ENCODE peak calls at places on chromosomes 6 and 20, in six cellular contexts. Z is foreskin fibroblast, N is body of pancreas, V is astrocyte of the spinal cord, J is HFF-Myc, Q is fibroblast of lung. S is an unnamed sample.

GRCh38 chr6:45438156-45438555 is 60.4 kb upstream of the SUPT3H start:
- DNase-seq in Z (no peak), V (no peak), J (no peak), N (no peak), Q (peak), S (no peak)

GRCh38 chr20:731891-732560 is 36.3 kb downstream of the SLC52A3 start:
- DNase-seq in V (no peak), J (no peak), Z (peak), Q (no peak), N (no peak), S (no peak)

GRCh38 chr6:132650413-132650812 is 8.6 kb downstream of the TAAR1 start:
- DNase-seq in Q (peak), Z (no peak), V (no peak), J (no peak), N (no peak), S (no peak)

GRCh38 chr6:138999949-139000725 is 12.1 kb upstream of the REPS1 start:
- DNase-seq in Q (no peak), J (no peak), Z (peak), V (no peak), N (no peak), S (no peak)

GRCh38 chr20:20872420-20872819 is 160.0 kb upstream of the RALGAPA2 start:
- DNase-seq in Q (no peak), Z (no peak), N (no peak), J (no peak), V (no peak), S (no peak)

GRCh38 chr6:126170875-126171489 is 168.9 kb upstream of the CENPW start:
- DNase-seq in Z (peak), V (no peak), J (peak), N (peak), Q (no peak), S (no peak)

GRCh38 chr6:168713013-168713412 is 272.0 kb downstream of the SMOC2 start:
- DNase-seq in J (no peak), Q (no peak), Z (no peak), V (no peak), N (no peak), S (no peak)

GRCh38 chr20:35607003-35607735 is 8.5 kb upstream of the SPAG4 start:
- DNase-seq in Z (no peak), Q (no peak), N (no peak), V (no peak), J (no peak), S (no peak)

GRCh38 chr6:118580585-118581419 is 32.7 kb downstream of the PLN start:
- DNase-seq in J (peak), N (peak), V (peak), Q (peak), Z (peak), S (peak)

GRCh38 chr20:4998160-4998651 is 3.1 kb downstream of the SLC23A2 start:
- DNase-seq in V (no peak), Q (no peak), N (no peak), J (no peak), Z (no peak), S (no peak)

GRCh38 chr6:69816569-69816968 is 19.8 kb upstream of the LMBRD1 start:
- DNase-seq in N (no peak), Z (no peak), J (no peak), V (no peak), Q (no peak), S (no peak)
- H3K4me3 ChIP-seq in N (no peak), Z (no peak), J (no peak), V (no peak), Q (no peak), S (no peak)

DNA sequence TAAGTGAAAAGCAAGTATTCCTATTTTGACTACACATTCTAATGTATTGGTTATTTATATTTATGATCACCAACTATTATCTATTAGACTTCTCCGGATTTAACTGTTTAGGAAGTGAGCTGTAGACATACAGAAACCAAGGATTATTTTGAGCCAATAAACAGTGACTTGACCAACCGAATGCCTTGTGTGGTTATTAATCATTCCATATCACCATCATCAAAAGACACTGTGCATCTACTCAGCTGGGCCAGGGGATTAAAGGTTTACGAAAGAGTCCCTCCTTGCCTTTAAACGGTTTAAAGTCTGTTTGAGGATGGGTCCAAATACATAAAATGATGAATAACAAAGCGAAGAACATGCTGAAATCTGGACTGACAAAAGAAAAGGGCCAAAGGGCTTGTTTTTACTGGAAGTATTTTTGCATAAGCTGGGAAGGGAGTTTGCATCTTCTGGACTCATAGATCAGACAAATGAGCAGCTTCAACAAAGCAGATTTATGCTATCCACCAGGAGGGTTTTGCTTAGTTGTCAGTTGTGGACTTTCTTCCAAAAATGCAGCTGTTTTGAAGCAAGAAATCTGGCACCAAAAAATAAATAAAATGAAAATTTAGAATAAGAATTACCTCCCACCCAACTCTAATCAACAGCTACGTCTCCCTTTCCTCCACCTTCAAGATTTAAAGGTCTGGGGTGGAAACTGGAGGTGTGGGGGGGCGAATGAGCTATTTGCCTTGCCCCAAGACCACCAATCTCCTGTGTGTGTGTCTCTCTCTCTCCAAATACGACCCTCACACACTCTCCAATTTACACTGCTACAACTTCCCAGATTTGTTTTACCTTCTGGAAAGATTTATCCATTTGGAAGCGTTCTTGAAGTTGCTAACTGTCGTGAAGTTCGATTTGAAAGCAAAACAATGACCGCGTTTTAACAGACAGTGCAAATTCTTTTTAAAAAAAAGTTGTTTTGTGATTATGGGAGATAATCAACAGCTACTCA is 33.5 kb upstream of the ID4 start:
- DNase-seq in J (no peak), Z (peak), Q (peak), V (peak), N (no peak), S (no peak)
- H3K4me3 ChIP-seq in J (peak), Z (peak), Q (peak), V (peak), N (peak), S (peak)

GRCh38 chr6:129370268-129370916 is 339.6 kb downstream of the ARHGAP18 start:
- DNase-seq in N (peak), Z (peak), V (peak), J (peak), Q (peak), S (no peak)

GRCh38 chr6:129364767-129365166 is 345.2 kb downstream of the ARHGAP18 start:
- DNase-seq in Z (no peak), N (no peak), V (no peak), Q (no peak), J (no peak), S (no peak)

GRCh38 chr6:129368970-129369369 is 341.0 kb downstream of the ARHGAP18 start:
- DNase-seq in Q (peak), N (no peak), J (no peak), V (no peak), Z (no peak), S (no peak)

GRCh38 chr6:129368076-129368475 is 341.9 kb downstream of the ARHGAP18 start:
- DNase-seq in Q (no peak), Z (no peak), V (no peak), N (no peak), J (no peak), S (no peak)

DNA sequence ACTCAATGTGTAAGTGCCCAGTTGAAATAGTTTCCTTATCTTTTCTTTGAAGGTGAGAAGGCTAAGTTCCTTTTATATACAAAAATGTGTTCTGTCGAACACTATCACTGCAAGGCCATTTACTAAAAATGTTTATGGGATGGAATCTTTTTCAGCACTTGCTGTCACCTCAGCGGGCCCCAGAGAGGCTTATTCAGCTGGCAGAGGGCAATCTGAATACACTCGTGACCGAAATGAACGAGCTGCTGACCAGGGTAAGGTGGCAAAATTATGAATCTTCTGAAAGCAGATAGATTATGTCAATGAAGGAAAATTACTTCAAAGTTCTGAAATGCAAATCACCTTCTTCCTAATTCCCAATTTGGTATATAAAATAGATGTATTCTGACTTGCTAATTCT is 340.2 kb downstream of the ARHGAP18 start:
- DNase-seq in J (no peak), Q (no peak), Z (no peak), N (no peak), V (no peak), S (no peak)
- H3K4me3 ChIP-seq in J (no peak), Q (no peak), Z (no peak), N (no peak), V (no peak), S (no peak)

DNA sequence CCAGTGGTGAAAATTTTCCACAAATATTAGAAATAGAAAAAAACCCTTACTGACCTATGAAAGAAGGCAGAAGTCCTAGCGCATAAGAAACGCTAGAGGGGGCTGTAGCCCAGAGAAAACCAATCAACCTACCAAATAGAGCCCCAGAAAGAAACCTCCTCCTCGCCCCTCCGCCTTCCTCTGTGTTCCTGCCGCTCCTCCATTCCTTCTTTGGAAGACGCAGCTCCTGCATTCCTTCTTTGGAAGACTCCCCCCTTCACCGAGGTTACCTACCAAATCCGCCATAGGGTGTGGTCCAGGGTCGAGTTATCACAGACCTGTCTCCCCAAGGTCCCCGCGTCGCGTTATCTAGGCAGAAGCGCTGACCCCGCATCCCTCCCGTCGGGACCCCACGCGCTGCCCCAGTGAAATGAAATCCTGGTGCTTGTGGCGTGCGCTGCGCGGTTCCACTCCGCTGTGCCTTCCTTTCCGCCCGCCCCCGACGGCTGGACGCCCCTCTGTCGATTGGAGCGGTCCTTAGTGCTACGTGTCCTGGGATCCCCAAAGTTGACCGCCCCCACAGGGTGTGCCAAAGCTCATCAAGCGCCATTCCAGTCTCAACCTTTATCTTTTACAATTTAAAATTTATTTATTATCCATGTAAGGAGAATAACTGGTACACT is 12.9 kb downstream of the RPP21 start:
- DNase-seq in Z (peak), Q (peak), J (peak), V (peak), N (peak), S (peak)
- H3K4me3 ChIP-seq in Z (peak), Q (peak), J (no peak), V (peak), N (no peak), S (peak)

DNA sequence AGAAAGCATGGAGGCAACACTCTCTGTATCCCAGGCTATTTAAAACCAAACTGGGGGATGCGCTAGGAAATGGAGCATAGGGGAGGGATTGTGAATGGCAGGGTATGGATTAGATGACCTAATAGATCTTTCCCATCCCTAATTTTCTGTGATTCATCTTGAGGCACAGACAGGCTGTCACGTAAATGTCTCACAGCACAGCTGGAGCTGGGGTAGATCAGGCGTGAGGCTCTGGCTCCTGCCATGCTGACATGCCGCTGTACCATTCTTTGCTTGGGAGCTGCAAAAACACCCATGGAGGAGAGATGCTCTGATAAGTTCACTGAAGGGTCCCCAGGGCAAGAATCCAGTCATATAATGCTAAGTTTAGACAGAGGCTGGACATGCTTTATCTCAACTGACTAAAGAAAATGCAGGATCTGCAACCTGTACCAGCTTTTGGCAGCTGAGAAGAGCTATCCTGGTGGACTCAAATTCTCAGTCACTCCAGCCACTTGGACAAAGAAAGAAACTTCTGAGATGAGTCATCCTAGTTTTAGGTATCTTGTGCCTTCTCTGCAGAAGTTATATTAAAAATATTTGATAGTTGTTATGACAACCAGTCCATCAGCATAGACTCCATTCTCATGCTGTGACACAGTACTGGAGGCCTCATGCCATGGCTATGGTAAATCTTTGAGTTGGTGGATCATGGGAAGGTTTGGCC is 185.1 kb upstream of the RAB32 start:
- DNase-seq in Z (peak), J (no peak), N (no peak), V (peak), Q (peak), S (no peak)
- H3K4me3 ChIP-seq in Z (no peak), J (peak), N (no peak), V (peak), Q (no peak), S (peak)

GRCh38 chr6:154479388-154480143 is 30.9 kb downstream of the CNKSR3 start:
- DNase-seq in Q (peak), J (peak), N (no peak), V (peak), Z (peak), S (no peak)
- H3K4me3 ChIP-seq in Q (peak), J (peak), N (no peak), V (no peak), Z (peak), S (peak)

GRCh38 chr20:48784273-48784641 is 43.5 kb downstream of the PREX1 start:
- DNase-seq in Z (no peak), Q (no peak), J (no peak), N (no peak), V (peak), S (no peak)

GRCh38 chr20:48781634-48782033 is 46.2 kb downstream of the PREX1 start:
- DNase-seq in N (no peak), V (no peak), J (no peak), Z (no peak), Q (no peak), S (no peak)

GRCh38 chr20:48782901-48783308 is 44.9 kb downstream of the PREX1 start:
- DNase-seq in Z (no peak), Q (no peak), N (no peak), J (no peak), V (no peak), S (no peak)

GRCh38 chr20:48783533-48784272 is 44.1 kb downstream of the PREX1 start:
- DNase-seq in N (no peak), Z (peak), V (peak), J (no peak), Q (peak), S (no peak)

GRCh38 chr20:48782073-48782472 is 45.7 kb downstream of the PREX1 start:
- DNase-seq in Q (no peak), Z (no peak), N (no peak), J (no peak), V (no peak), S (no peak)
- H3K4me3 ChIP-seq in Q (no peak), Z (no peak), N (no peak), J (no peak), V (no peak), S (no peak)

S was measured in skeletal muscle cell.